ENCODE peak calls at places on chromosomes 7 and 10, in eight cellular contexts. T is NT2/D1; F is cardiac muscle cell; Q is CD8-positive, alpha-beta T cell; R is HAP-1; E is cardiac fibroblast; D is colonic mucosa; M is heart right ventricle. S is an unnamed sample.

GRCh38 chr10:74137992-74138391 is 12.6 kb downstream of the AP3M1 start:
- DNase-seq in D (no peak), T (no peak), Q (no peak), M (no peak), F (no peak), R (no peak), E (no peak), S (no peak)

GRCh38 chr10:83367036-83367435 is 772.3 kb upstream of the GHITM start:
- DNase-seq in E (no peak), D (no peak), R (no peak), M (no peak), Q (no peak), T (no peak), F (no peak), S (no peak)

GRCh38 chr7:117127585-117128168 is 174.4 kb downstream of the ST7 start:
- DNase-seq in R (peak), T (no peak), Q (peak), F (peak), E (peak), D (peak), M (peak), S (no peak)

GRCh38 chr7:135706038-135706742 is 21.8 kb downstream of the SLC13A4 start:
- DNase-seq in Q (no peak), F (no peak), R (no peak), T (no peak), E (no peak), M (no peak), D (no peak), S (no peak)

GRCh38 chr7:139108256-139109187 is 998 bp downstream of the ZC3HAV1 start:
- DNase-seq in T (no peak), M (peak), D (peak), Q (peak), E (peak), F (peak), R (peak), S (peak)

GRCh38 chr10:84176836-84177474 is 3.4 kb downstream of the GPR15LG start:
- DNase-seq in R (no peak), E (no peak), F (no peak), D (peak), M (no peak), Q (no peak), T (no peak), S (no peak)

GRCh38 chr7:7911339-7911738 is 57.3 kb upstream of the GLCCI1 start:
- DNase-seq in R (peak), E (peak), D (no peak), F (no peak), M (no peak), T (peak), Q (no peak), S (no peak)

GRCh38 chr7:47380325-47381131 is 201.4 kb downstream of the TNS3 start:
- DNase-seq in R (no peak), F (peak), Q (no peak), M (no peak), E (peak), T (no peak), D (peak), S (peak)

GRCh38 chr10:17056781-17057191 is 72.8 kb downstream of the CUBN start:
- DNase-seq in F (no peak), Q (no peak), D (no peak), E (peak), R (no peak), T (no peak), M (no peak), S (no peak)

GRCh38 chr10:108721874-108722273 is 1201.4 kb downstream of the XPNPEP1 start:
- DNase-seq in Q (no peak), E (no peak), M (no peak), T (no peak), F (no peak), D (no peak), R (no peak), S (no peak)

GRCh38 chr10:49268185-49268584 is 30.8 kb upstream of the C10orf71 start:
- DNase-seq in Q (no peak), R (no peak), M (no peak), D (no peak), F (no peak), T (no peak), E (no peak), S (no peak)

GRCh38 chr10:3213174-3213573 is 40.6 kb upstream of the PITRM1 start:
- DNase-seq in D (no peak), Q (no peak), R (no peak), T (no peak), F (no peak), M (no peak), E (peak), S (no peak)

GRCh38 chr7:69609901-69610674 is 11.8 kb downstream of the AUTS2 start:
- DNase-seq in R (no peak), M (no peak), D (no peak), T (no peak), E (no peak), F (no peak), Q (no peak), S (no peak)

GRCh38 chr7:81819861-81820260 is 50.0 kb upstream of the HGF start:
- DNase-seq in M (no peak), T (no peak), Q (no peak), R (no peak), D (no peak), F (no peak), E (no peak), S (no peak)

GRCh38 chr7:145276118-145276517 is 440.3 kb upstream of the TPK1 start:
- DNase-seq in Q (no peak), E (no peak), T (no peak), R (no peak), F (no peak), M (no peak), D (no peak), S (no peak)

GRCh38 chr10:122469848-122470247 is 8.5 kb downstream of the HTRA1 start:
- DNase-seq in Q (no peak), D (no peak), R (no peak), T (no peak), M (no peak), E (no peak), F (peak), S (no peak)

GRCh38 chr7:107946451-107946850 is 55.5 kb downstream of the DLD start:
- DNase-seq in Q (no peak), T (no peak), R (no peak), F (no peak), D (no peak), M (no peak), E (no peak), S (no peak)

GRCh38 chr7:55305130-55305529 is 60.0 kb upstream of the LANCL2 start:
- DNase-seq in E (no peak), M (no peak), F (no peak), D (no peak), T (no peak), R (no peak), Q (no peak), S (no peak)

GRCh38 chr7:36819639-36820038 is 95.3 kb upstream of the AOAH start:
- DNase-seq in M (no peak), T (no peak), Q (no peak), R (no peak), E (no peak), D (no peak), F (no peak), S (no peak)

GRCh38 chr7:95636140-95636539 is 39.8 kb upstream of the PDK4 start:
- DNase-seq in E (no peak), T (no peak), R (no peak), F (no peak), D (no peak), M (no peak), Q (no peak), S (no peak)

GRCh38 chr10:102334106-102334505 is 61.4 kb upstream of the NFKB2 start:
- DNase-seq in E (peak), F (peak), Q (no peak), D (no peak), M (peak), T (no peak), R (no peak), S (no peak)

GRCh38 chr10:121553455-121553854 is 44.8 kb downstream of the FGFR2 start:
- DNase-seq in E (no peak), F (no peak), R (no peak), Q (no peak), T (no peak), D (no peak), M (no peak), S (no peak)

GRCh38 chr7:4189151-4189570 is 492.9 kb upstream of the FOXK1 start:
- DNase-seq in T (no peak), D (peak), Q (no peak), E (peak), M (peak), F (no peak), R (no peak), S (peak)

GRCh38 chr10:80588506-80589020 is 50.9 kb downstream of the SH2D4B start:
- DNase-seq in M (no peak), Q (no peak), T (no peak), R (no peak), E (no peak), D (no peak), F (no peak), S (no peak)

GRCh38 chr10:86899128-86899527 is 58.3 kb downstream of the MMRN2 start:
- DNase-seq in D (no peak), T (peak), R (peak), Q (no peak), F (peak), E (no peak), M (no peak), S (no peak)

GRCh38 chr10:1290071-1290471 is 233.9 kb downstream of the WDR37 start:
- DNase-seq in R (no peak), E (no peak), F (no peak), M (no peak), D (no peak), Q (no peak), T (no peak), S (no peak)

GRCh38 chr10:14558025-14558424 is 216.7 kb downstream of the FAM107B start:
- DNase-seq in R (no peak), T (no peak), F (no peak), M (no peak), D (no peak), Q (no peak), E (no peak), S (no peak)

DNA sequence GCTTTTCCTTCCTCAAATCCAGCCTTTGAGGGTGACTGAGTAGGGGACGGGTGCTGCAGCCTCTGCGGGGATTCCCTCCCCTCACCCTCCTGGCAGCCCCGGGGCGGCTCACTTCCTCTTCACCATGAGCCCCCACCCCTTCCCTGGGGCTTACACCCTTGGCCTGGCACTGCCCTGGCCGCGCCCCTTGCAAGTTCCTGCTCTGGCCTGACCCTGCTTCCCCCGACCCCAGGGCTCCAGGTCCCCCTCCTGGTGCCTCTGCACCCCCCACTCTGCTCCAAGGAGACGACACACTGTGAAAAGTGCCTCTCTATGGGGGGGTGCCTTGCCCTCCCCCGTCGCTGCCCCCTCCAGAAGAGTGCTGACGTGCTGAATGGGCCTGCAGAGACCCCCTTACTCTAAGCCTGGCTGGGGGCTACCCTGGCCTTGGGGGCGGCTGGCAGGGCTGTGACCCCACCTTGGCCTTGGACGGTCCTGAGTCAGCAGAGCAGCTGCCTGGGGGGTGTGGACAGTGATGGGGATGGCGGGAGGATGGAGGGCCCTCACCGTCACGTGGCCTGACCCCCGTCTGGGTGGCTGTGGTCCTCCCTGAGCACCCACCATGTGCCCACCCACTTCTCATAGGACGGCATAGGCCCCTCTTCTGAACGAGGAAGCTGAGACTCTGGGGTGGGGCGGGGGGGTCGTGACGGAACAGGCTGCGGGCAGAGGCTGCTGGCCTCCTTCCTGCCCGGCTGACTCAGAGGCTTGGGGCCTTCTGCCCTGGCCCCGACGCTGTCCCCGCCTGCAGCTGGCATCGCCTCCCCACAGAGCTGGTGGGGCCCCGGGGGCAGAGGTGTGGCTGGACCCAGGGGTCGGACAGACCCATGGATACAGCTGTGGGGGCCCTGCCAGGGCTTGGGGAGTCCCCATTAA is 9.8 kb downstream of the LFNG start:
- DNase-seq in D (peak), M (peak), F (no peak), E (peak), R (no peak), Q (peak), T (no peak), S (peak)
- H3K4me3 ChIP-seq in D (no peak), M (no peak), F (no peak), E (no peak), R (no peak), Q (peak), T (no peak), S (no peak)

DNA sequence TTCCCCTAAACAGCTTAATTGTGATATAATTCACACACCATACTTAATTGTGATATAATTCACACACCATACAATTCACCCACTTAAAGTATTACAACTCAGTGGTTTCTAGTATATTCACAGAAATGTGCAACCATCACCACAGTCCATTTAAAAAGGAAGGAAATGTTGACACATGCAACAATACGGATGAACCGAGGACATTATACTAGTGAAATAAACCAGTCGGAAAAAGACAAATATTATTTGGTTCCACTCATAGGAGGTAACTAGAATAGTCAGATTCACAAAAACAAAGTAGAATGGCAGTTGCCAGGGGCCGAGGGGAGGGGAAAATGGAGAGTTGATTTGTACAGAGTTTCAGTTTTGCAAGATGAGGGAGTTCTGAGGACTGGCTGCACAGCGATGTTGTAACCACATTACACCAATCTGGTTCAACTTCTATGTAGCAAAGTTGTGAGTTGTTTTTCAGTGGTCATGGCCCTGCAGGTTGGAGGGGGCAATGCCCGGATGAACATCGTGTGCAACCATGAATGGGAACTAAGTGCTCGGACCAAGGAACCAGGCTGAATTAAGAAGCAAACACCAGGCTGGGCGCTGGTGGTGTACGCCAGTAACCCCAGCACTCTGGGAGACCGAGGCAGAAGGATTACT is 17.6 kb upstream of the TNPO3 start:
- DNase-seq in Q (no peak), R (no peak), D (no peak), E (no peak), M (no peak), T (no peak), F (no peak), S (no peak)
- H3K4me3 ChIP-seq in Q (no peak), R (no peak), D (no peak), E (no peak), M (no peak), T (no peak), F (no peak), S (no peak)

GRCh38 chr10:21166557-21167287 is 269.6 kb upstream of the NEBL start:
- DNase-seq in E (no peak), T (no peak), D (peak), Q (no peak), F (no peak), R (no peak), M (no peak), S (no peak)
- H3K4me3 ChIP-seq in E (no peak), T (no peak), D (no peak), Q (no peak), F (no peak), R (no peak), M (no peak), S (peak)

GRCh38 chr10:11397566-11397965 is 213.9 kb downstream of the USP6NL start:
- DNase-seq in E (no peak), R (no peak), Q (no peak), T (no peak), F (no peak), M (no peak), D (no peak), S (no peak)
- H3K4me3 ChIP-seq in E (no peak), R (no peak), Q (no peak), T (no peak), F (no peak), M (no peak), D (no peak), S (no peak)